ENCODE peak calls at places on chromosome 4, in five cellular contexts. L is AG04450, N is adipocyte, Y is fibroblast of lung, F is neural progenitor cell. U is an unnamed sample. For H3K27me3 and H3K9me3, the result is how much of the 10 kb centered on the place peaks cover.

GRCh38 chr4:38015886-38016515 is 55.8 kb downstream of the PTTG2 start:
- DNase-seq in N (peak), Y (no peak), F (no peak), L (no peak), U (no peak)

GRCh38 chr4:2792711-2793577 is at the start of gene SH3BP2:
- DNase-seq in F (peak), N (peak), Y (peak), L (no peak), U (peak)

GRCh38 chr4:149927514-149927913 is 111.9 kb upstream of the IQCM start:
- DNase-seq in N (no peak), F (no peak), Y (no peak), L (no peak), U (no peak)

GRCh38 chr4:105389167-105389566 is 84.7 kb downstream of the PPA2 start:
- DNase-seq in N (peak), Y (peak), F (no peak), L (no peak), U (no peak)

GRCh38 chr4:37699874-37700481 is 13.8 kb upstream of the RELL1 start:
- DNase-seq in L (no peak), Y (no peak), F (no peak), N (no peak), U (no peak)

GRCh38 chr4:138870739-138871633 is 144.6 kb upstream of the NOCT start:
- DNase-seq in Y (peak), L (peak), N (peak), F (peak), U (peak)

GRCh38 chr4:144611850-144612249 is 34.1 kb upstream of the HHIP start:
- DNase-seq in L (no peak), Y (peak), F (peak), N (no peak), U (no peak)

GRCh38 chr4:121597346-121597934 is 99.3 kb downstream of the ANXA5 start:
- DNase-seq in Y (no peak), F (no peak), N (no peak), L (no peak), U (no peak)

GRCh38 chr4:106583567-106583966 is 215.0 kb upstream of the GIMD1 start:
- DNase-seq in Y (peak), N (peak), F (no peak), L (peak), U (peak)

GRCh38 chr4:128517739-128518510 is 230.3 kb upstream of the PGRMC2 start:
- DNase-seq in L (peak), F (peak), N (peak), Y (peak), U (peak)

GRCh38 chr4:128827280-128827679 is 17.8 kb downstream of the JADE1 start:
- DNase-seq in Y (no peak), F (no peak), L (no peak), N (peak), U (no peak)

GRCh38 chr4:170022211-170022610 is 4.0 kb downstream of the MFAP3L start:
- DNase-seq in N (no peak), F (no peak), L (no peak), Y (no peak), U (no peak)

GRCh38 chr4:119498520-119498919 is 130.1 kb downstream of the PDE5A start:
- DNase-seq in F (no peak), L (no peak), Y (peak), N (peak), U (no peak)

GRCh38 chr4:19857405-19857804 is 394.3 kb upstream of the SLIT2 start:
- DNase-seq in L (peak), Y (peak), F (no peak), N (peak), U (no peak)

GRCh38 chr4:81565137-81565870 is 93.6 kb upstream of the RASGEF1B start:
- DNase-seq in Y (peak), F (peak), L (no peak), N (peak), U (peak)

GRCh38 chr4:138868562-138868961 is 147.0 kb upstream of the NOCT start:
- DNase-seq in L (peak), Y (peak), F (no peak), N (no peak), U (no peak)

GRCh38 chr4:10413177-10413576 is 44.0 kb downstream of the ZNF518B start:
- DNase-seq in Y (no peak), N (no peak), F (no peak), L (no peak), U (no peak)

GRCh38 chr4:10416441-10416840 is 40.8 kb downstream of the ZNF518B start:
- DNase-seq in F (no peak), L (no peak), Y (no peak), N (no peak), U (no peak)

GRCh38 chr4:173509031-173510001 is 20.7 kb downstream of the HAND2 start:
- DNase-seq in L (no peak), N (peak), Y (peak), F (peak), U (peak)

GRCh38 chr4:79626102-79626501 is 218.1 kb upstream of the GK2 start:
- DNase-seq in Y (peak), F (no peak), N (no peak), L (no peak), U (no peak)

GRCh38 chr4:16693040-16693506 is 205.4 kb downstream of the LDB2 start:
- DNase-seq in Y (no peak), L (no peak), N (no peak), F (no peak), U (peak)

GRCh38 chr4:10526431-10527222 is 69.4 kb upstream of the ZNF518B start:
- DNase-seq in L (no peak), Y (no peak), N (no peak), F (no peak), U (no peak)

GRCh38 chr4:105329081-105329480 is 144.8 kb downstream of the PPA2 start:
- DNase-seq in N (no peak), Y (no peak), F (no peak), L (no peak), U (no peak)

GRCh38 chr4:62948108-62948507 is 1461.1 kb downstream of the TECRL start:
- DNase-seq in L (no peak), F (no peak), Y (no peak), N (no peak), U (no peak)

GRCh38 chr4:33696586-33696985 is 2547.7 kb downstream of the ARAP2 start:
- DNase-seq in Y (no peak), N (peak), F (no peak), L (no peak), U (no peak)

GRCh38 chr4:89661490-89661889 is 175.5 kb downstream of the SNCA start:
- DNase-seq in Y (peak), F (peak), N (peak), L (no peak), U (no peak)

GRCh38 chr4:158171456-158171790 is 1.4 kb downstream of the GASK1B start:
- DNase-seq in F (no peak), L (no peak), Y (no peak), N (no peak), U (no peak)

GRCh38 chr4:158168606-158169005 is 4.2 kb downstream of the GASK1B start:
- DNase-seq in N (no peak), L (no peak), F (no peak), Y (no peak), U (no peak)

GRCh38 chr4:158170691-158171455 is 2.0 kb downstream of the GASK1B start:
- DNase-seq in F (no peak), Y (peak), N (no peak), L (no peak), U (no peak)

GRCh38 chr4:158169516-158169915 is 3.3 kb downstream of the GASK1B start:
- DNase-seq in Y (no peak), N (no peak), F (no peak), L (no peak), U (peak)

DNA sequence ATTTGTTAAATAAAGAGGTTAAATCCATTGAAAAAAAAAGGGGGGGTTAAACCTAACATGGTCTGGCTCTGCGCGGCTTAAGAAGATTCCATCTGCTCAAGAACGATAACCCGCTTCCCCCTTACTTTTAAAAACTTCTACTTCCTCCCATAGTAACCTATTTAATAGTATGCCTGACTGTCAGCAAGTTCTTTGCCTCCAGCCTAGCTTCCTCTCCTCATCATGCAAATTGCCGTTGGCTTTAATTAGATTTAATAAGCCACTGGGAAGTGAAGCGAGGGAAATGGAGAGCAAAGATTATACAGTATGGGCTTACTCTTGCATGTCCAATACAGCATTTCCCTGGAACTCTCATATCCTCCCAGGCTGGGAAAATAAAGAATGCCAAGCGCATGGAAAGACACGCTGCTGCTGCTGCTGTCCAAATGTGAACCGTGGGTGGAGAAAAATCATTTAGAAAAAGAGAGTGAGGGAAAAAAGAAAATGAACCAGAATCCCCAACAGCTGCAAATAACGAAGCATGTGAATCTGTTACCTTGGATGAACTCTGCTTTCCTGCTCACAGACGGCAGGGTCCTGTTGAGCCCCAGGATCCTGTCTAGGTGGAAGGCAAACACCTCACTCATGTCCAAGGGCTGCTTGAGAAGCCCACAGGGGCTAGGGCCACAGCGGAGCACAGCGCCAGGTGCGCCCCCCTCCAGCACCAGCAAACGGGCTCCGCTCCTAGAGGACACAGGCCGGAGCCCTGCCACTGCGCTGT is 2.7 kb downstream of the GASK1B start:
- DNase-seq in Y (peak), L (no peak), F (no peak), N (no peak), U (no peak)
- H3K4me3 ChIP-seq in Y (peak), L (peak), F (no peak), N (peak), U (no peak)

GRCh38 chr4:46388860-46389259 is 1.1 kb downstream of the GABRA2 start:
- DNase-seq in L (no peak), Y (no peak), F (no peak), N (no peak), U (no peak)
- H3K27me3 ChIP-seq in L (under half), Y (under half), F (half or more), N (under half), U (under half)

GRCh38 chr4:140423106-140423505 is 4.3 kb downstream of the CLGN start:
- DNase-seq in F (no peak), N (peak), Y (peak), L (no peak), U (no peak)

GRCh38 chr4:140426610-140427103 is 791 bp downstream of the CLGN start:
- DNase-seq in Y (peak), F (peak), L (no peak), N (no peak), U (peak)

GRCh38 chr4:140427104-140427918 is at the start of gene CLGN:
- DNase-seq in N (peak), F (peak), L (no peak), Y (peak), U (peak)

GRCh38 chr4:140427919-140428471 is 547 bp upstream of the CLGN start:
- DNase-seq in F (no peak), Y (peak), N (no peak), L (no peak), U (no peak)
- H3K9me3 ChIP-seq in F (under half), Y (under half), N (under half), L (under half), U (under half)

DNA sequence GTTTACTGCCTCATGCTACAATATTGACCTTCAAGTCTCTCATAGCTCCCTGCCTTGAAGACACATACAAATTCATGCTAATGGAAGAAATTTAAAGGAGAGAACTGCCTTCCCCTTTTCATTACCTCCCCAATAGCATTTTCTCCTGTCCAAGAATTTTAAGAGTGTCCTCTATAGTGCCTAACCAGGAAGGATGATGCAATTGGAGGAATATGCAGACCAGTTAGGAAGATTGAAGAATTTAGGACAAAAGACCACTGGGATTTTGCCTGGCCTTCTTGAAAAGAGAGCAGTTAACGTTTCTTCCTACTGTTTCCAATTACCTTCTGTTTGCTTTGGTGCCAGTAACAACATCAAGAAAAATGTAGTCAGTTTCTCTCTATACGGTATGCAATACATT is 443.9 kb downstream of the INPP4B start:
- DNase-seq in Y (peak), L (no peak), N (peak), F (no peak), U (no peak)
- H3K4me3 ChIP-seq in Y (no peak), L (no peak), N (peak), F (no peak), U (peak)